ENCODE peak calls at places on chromosomes 4 and X, in six cellular contexts. A, N, G, Q, D and O are unnamed samples.

GRCh38 chrX:15194136-15194535 is 75.7 kb downstream of the ASB9 start:
- DNase-seq in A (no peak), N (no peak), G (no peak), Q (no peak), D (no peak), O (no peak)

GRCh38 chr4:113355550-113356371 is 306.3 kb downstream of the ANK2 start:
- DNase-seq in A (no peak), N (peak), G (no peak), Q (no peak), D (peak), O (peak)

GRCh38 chrX:133294126-133294525 is 76.0 kb upstream of the TFDP3 start:
- DNase-seq in A (no peak), N (no peak), G (no peak), Q (no peak), D (no peak), O (no peak)

GRCh38 chr4:38004062-38004461 is 43.9 kb downstream of the PTTG2 start:
- DNase-seq in A (peak), N (no peak), G (no peak), Q (no peak), D (no peak), O (no peak)

GRCh38 chr4:43234626-43235025 is 342.1 kb downstream of the GRXCR1 start:
- DNase-seq in A (peak), N (no peak), G (no peak), Q (no peak), D (no peak), O (no peak)

GRCh38 chr4:16916719-16917337 is 18.4 kb upstream of the LDB2 start:
- DNase-seq in A (peak), N (peak), G (no peak), Q (no peak), D (peak), O (peak)

GRCh38 chrX:700936-701335 is 70.3 kb downstream of the SHOX start:
- DNase-seq in A (peak), N (no peak), G (no peak), Q (no peak), D (no peak), O (no peak)

GRCh38 chrX:48827654-48827968 is 1.3 kb downstream of the ERAS start:
- DNase-seq in A (no peak), N (no peak), G (no peak), Q (no peak), D (no peak), O (no peak)

GRCh38 chrX:15523088-15523487 is 22.5 kb downstream of the BMX start:
- DNase-seq in A (no peak), N (no peak), G (no peak), Q (no peak), D (no peak), O (no peak)

GRCh38 chrX:68867458-68868166 is 38.8 kb downstream of the EFNB1 start:
- DNase-seq in A (no peak), N (no peak), G (no peak), Q (no peak), D (no peak), O (no peak)

GRCh38 chr4:137307806-137308205 is 224.5 kb downstream of the PCDH18 start:
- DNase-seq in A (no peak), N (no peak), G (no peak), Q (no peak), D (no peak), O (no peak)

GRCh38 chr4:141275834-141276233 is 55.1 kb downstream of the ZNF330 start:
- DNase-seq in A (no peak), N (no peak), G (no peak), Q (no peak), D (no peak), O (no peak)

GRCh38 chr4:21113496-21114213 is 413.4 kb downstream of the PACRGL start:
- DNase-seq in A (no peak), N (no peak), G (no peak), Q (no peak), D (no peak), O (no peak)

GRCh38 chr4:3898098-3898497 is 131.9 kb downstream of the ADRA2C start:
- DNase-seq in A (no peak), N (no peak), G (no peak), Q (peak), D (no peak), O (no peak)

GRCh38 chrX:36986231-36986630 is 21.9 kb upstream of the FAM47C start:
- DNase-seq in A (no peak), N (no peak), G (no peak), Q (peak), D (no peak), O (no peak)

GRCh38 chr4:70892086-70892769 is 9.9 kb upstream of the MOB1B start:
- DNase-seq in A (no peak), N (peak), G (no peak), Q (no peak), D (no peak), O (no peak)

GRCh38 chrX:115357316-115357715 is 67.8 kb downstream of the LUZP4 start:
- DNase-seq in A (no peak), N (no peak), G (no peak), Q (no peak), D (no peak), O (no peak)
- TF ChIP-seq POLR2AphosphoS5 in A (no peak), N (no peak), G (no peak), Q (no peak), D (no peak), O (no peak)

GRCh38 chr4:54092800-54093608 is 7.0 kb upstream of the GSX2 start:
- DNase-seq in A (no peak), N (no peak), G (no peak), Q (peak), D (no peak), O (no peak)

GRCh38 chr4:54090804-54091623 is 8.9 kb upstream of the GSX2 start:
- DNase-seq in A (peak), N (no peak), G (no peak), Q (peak), D (no peak), O (no peak)

GRCh38 chr4:54092405-54092759 is 7.6 kb upstream of the GSX2 start:
- DNase-seq in A (no peak), N (no peak), G (no peak), Q (no peak), D (no peak), O (no peak)

GRCh38 chr4:54090404-54090803 is 9.6 kb upstream of the GSX2 start:
- DNase-seq in A (no peak), N (no peak), G (no peak), Q (no peak), D (no peak), O (no peak)

GRCh38 chr4:54091637-54092404 is 8.1 kb upstream of the GSX2 start:
- DNase-seq in A (peak), N (peak), G (no peak), Q (peak), D (no peak), O (peak)
- TF ChIP-seq POLR2AphosphoS5 in A (no peak), N (no peak), G (peak), Q (no peak), D (no peak), O (no peak)

GRCh38 chr4:76920715-76921114 is 22.8 kb upstream of the SOWAHB start:
- DNase-seq in A (no peak), N (no peak), G (no peak), Q (no peak), D (no peak), O (no peak)
- TF ChIP-seq POLR2AphosphoS5 in A (no peak), N (no peak), G (no peak), Q (no peak), D (no peak), O (no peak)

DNA sequence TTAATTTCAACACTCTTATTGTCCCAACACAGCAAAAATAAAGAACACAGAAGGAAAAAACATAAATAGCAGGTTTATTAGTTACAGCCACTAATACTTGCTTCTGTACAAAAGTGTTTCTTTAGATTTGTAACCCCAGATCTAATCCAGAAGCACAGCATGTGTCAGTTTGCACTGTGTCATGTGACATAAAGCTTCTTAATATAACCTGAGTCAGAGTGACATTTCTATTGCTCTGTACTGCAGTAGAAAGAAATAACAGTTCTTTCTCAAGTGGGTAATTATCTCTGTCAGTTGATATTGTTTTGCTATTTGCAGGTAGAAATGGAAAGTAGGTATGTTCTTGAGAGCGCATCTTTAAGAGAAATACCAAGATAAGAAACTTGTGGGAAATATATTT is 422.5 kb downstream of the ZIC3 start:
- DNase-seq in A (no peak), N (no peak), G (no peak), Q (no peak), D (no peak), O (no peak)
- TF ChIP-seq POLR2AphosphoS5 in A (no peak), N (no peak), G (no peak), Q (no peak), D (no peak), O (no peak)